ENCODE peak calls at places on chromosomes 5 and 9, in seven cellular contexts. K is heart right ventricle, Y is thyroid gland, G is GM23338, V is colonic mucosa, M is A673, J is mesothelial cell of epicardium. Z is an unnamed sample.

GRCh38 chr9:78543353-78543752 is 246.4 kb downstream of the PSAT1 start:
- DNase-seq in K (no peak), Y (no peak), G (peak), V (no peak), M (no peak), J (no peak), Z (no peak)

GRCh38 chr5:72722792-72723402 is 93.6 kb upstream of the TNPO1 start:
- DNase-seq in K (no peak), Y (no peak), G (no peak), V (no peak), M (no peak), J (no peak), Z (no peak)

GRCh38 chr9:115210699-115211098 is 92.7 kb upstream of the TNC start:
- DNase-seq in K (no peak), Y (no peak), G (no peak), V (no peak), M (no peak), J (no peak), Z (no peak)

GRCh38 chr5:6729400-6730310 is 16.4 kb downstream of the TENT4A start:
- DNase-seq in K (no peak), Y (no peak), G (no peak), V (no peak), M (peak), J (no peak), Z (no peak)

GRCh38 chr9:86350006-86350755 is 4.0 kb downstream of the TUT7 start:
- DNase-seq in K (no peak), Y (no peak), G (no peak), V (no peak), M (no peak), J (no peak), Z (no peak)

GRCh38 chr9:109755040-109755439 is 25.0 kb upstream of the PALM2AKAP2 start:
- DNase-seq in K (no peak), Y (no peak), G (no peak), V (no peak), M (no peak), J (no peak), Z (no peak)

GRCh38 chr9:78158286-78158685 is 77.6 kb upstream of the CEP78 start:
- DNase-seq in K (no peak), Y (no peak), G (no peak), V (no peak), M (no peak), J (no peak), Z (no peak)

GRCh38 chr9:127529671-127530070 is 78.4 kb downstream of the LRSAM1 start:
- DNase-seq in K (no peak), Y (no peak), G (no peak), V (no peak), M (no peak), J (no peak), Z (no peak)

GRCh38 chr9:78123808-78124207 is 92.2 kb upstream of the GNAQ start:
- DNase-seq in K (no peak), Y (no peak), G (no peak), V (no peak), M (no peak), J (no peak), Z (no peak)

GRCh38 chr5:166529200-166529599 is 1762.2 kb upstream of the WWC1 start:
- DNase-seq in K (no peak), Y (no peak), G (no peak), V (no peak), M (no peak), J (no peak), Z (no peak)

GRCh38 chr5:119187776-119188529 is 117.1 kb downstream of the DMXL1 start:
- DNase-seq in K (no peak), Y (no peak), G (no peak), V (no peak), M (no peak), J (no peak), Z (no peak)

GRCh38 chr9:86549920-86550319 is 195.7 kb upstream of the TUT7 start:
- DNase-seq in K (no peak), Y (no peak), G (no peak), V (no peak), M (no peak), J (no peak), Z (no peak)

GRCh38 chr5:15383469-15383868 is 116.5 kb upstream of the FBXL7 start:
- DNase-seq in K (no peak), Y (no peak), G (peak), V (no peak), M (peak), J (no peak), Z (no peak)

GRCh38 chr5:109688647-109688998 is 1.1 kb upstream of the MAN2A1 start:
- DNase-seq in K (peak), Y (no peak), G (peak), V (peak), M (peak), J (no peak), Z (no peak)

GRCh38 chr9:128288273-128289004 is 12.4 kb downstream of the SWI5 start:
- DNase-seq in K (no peak), Y (peak), G (no peak), V (no peak), M (no peak), J (no peak), Z (no peak)

GRCh38 chr5:138448481-138449398 is 9.9 kb downstream of the REEP2 start:
- DNase-seq in K (no peak), Y (peak), G (peak), V (no peak), M (peak), J (no peak), Z (no peak)

GRCh38 chr5:143448518-143448917 is 45.0 kb upstream of the NR3C1 start:
- DNase-seq in K (no peak), Y (no peak), G (no peak), V (no peak), M (no peak), J (no peak), Z (no peak)

GRCh38 chr5:6721442-6721841 is 8.2 kb downstream of the TENT4A start:
- DNase-seq in K (no peak), Y (no peak), G (no peak), V (no peak), M (no peak), J (no peak), Z (no peak)

GRCh38 chr5:68898961-68899471 is 194.8 kb upstream of the SLC30A5 start:
- DNase-seq in K (no peak), Y (no peak), G (peak), V (no peak), M (peak), J (no peak), Z (no peak)

GRCh38 chr9:21465859-21466518 is 16.1 kb downstream of the IFNE start:
- DNase-seq in K (no peak), Y (no peak), G (peak), V (peak), M (peak), J (no peak), Z (peak)
- TF ChIP-seq CTCF in K (peak), Y (peak), G (peak), V (peak), M (peak), J (peak), Z (peak)

DNA sequence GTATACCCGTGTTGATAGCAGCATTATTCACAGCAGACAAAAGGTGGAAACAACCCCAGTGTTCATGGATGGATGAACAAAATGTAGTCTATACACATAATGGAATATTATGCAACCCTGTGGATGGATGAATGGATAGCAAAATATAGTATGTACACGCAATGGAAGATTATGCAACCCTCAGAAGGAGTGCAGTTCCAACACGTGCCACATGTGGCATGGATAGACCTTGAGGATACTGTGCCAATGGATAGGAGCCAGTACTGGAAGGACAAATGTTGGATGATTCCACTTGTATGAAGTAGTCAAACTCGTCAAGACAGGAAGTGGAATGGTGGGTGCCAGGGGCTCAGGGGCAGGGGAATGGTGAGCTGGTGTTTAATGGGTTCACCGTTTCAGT is 44.9 kb downstream of the PLEKHG4B start:
- DNase-seq in K (no peak), Y (no peak), G (no peak), V (no peak), M (peak), J (no peak), Z (no peak)
- TF ChIP-seq CTCF in K (no peak), Y (no peak), G (no peak), V (no peak), M (no peak), J (no peak), Z (no peak)

GRCh38 chr9:112361602-112362001 is 18.3 kb upstream of the HSDL2 start:
- DNase-seq in K (no peak), Y (no peak), G (peak), V (no peak), M (peak), J (no peak), Z (peak)
- TF ChIP-seq CTCF in K (peak), Y (peak), G (peak), V (peak), M (peak), J (peak), Z (peak)

GRCh38 chr9:134602547-134603362 is 38.8 kb upstream of the COL5A1 start:
- DNase-seq in K (peak), Y (peak), G (no peak), V (peak), M (no peak), J (peak), Z (no peak)
- TF ChIP-seq CTCF in K (no peak), Y (no peak), G (no peak), V (no peak), M (no peak), J (no peak), Z (no peak)

GRCh38 chr9:124292696-124293593 is 35.2 kb downstream of the NEK6 start:
- DNase-seq in K (no peak), Y (no peak), G (no peak), V (no peak), M (no peak), J (no peak), Z (no peak)

GRCh38 chr9:124290743-124291554 is 33.2 kb downstream of the NEK6 start:
- DNase-seq in K (no peak), Y (no peak), G (no peak), V (no peak), M (peak), J (no peak), Z (no peak)

GRCh38 chr9:124290053-124290581 is 32.4 kb downstream of the NEK6 start:
- DNase-seq in K (no peak), Y (no peak), G (no peak), V (no peak), M (no peak), J (no peak), Z (no peak)

GRCh38 chr9:124293712-124294504 is 36.2 kb downstream of the NEK6 start:
- DNase-seq in K (no peak), Y (no peak), G (no peak), V (no peak), M (peak), J (no peak), Z (no peak)

DNA sequence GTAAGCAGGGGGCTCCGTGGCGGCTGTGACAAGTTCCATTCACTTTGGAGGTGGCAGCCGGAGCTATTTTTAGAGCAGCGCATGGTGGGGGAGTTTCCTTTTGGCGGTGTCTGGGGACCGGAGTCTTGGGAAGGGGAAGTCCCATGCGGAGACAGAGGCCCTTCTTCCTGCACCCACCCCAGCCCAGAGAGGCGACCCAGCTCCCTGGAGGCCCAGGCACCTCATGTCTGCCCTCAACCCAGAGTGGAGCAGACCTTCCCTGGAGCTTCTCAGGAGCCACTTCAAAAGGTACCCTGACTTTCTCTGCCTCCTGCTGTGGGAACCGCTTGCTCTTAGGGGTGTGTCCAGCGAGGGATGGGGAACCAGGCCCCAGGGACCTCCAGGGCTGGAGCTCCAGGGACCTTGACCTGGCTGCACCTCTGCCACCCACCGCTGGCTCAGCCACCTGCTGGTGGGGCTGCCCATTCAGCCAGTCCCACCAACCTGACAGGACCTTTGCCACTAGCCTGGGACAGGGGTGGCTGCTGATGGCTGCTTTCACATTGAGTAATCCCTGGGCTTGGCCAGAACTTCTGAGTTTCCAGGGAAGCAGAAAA is 34.1 kb downstream of the NEK6 start:
- DNase-seq in K (peak), Y (no peak), G (no peak), V (no peak), M (peak), J (no peak), Z (no peak)
- TF ChIP-seq CTCF in K (no peak), Y (no peak), G (peak), V (no peak), M (no peak), J (no peak), Z (no peak)

DNA sequence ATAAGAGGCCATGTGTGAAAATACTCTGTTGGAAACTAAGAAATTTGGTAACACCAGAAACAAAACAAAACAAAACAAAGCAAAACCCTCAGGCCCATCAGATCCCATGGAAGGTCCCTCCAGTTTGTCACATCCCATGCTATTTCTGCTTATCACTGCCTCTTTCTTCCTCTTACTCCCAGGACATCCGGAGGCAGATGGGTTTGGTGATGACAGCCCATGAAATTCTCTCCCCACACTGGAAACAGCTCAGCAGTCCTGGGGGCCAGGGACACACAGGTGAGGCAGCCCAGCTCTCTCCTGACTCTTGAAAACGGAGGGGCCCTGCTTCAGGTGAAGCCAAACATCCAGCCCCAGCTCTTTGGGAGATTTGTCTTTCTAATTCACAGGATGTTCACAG is 63.2 kb downstream of the NRG2 start:
- DNase-seq in K (no peak), Y (no peak), G (no peak), V (no peak), M (no peak), J (no peak), Z (no peak)
- TF ChIP-seq CTCF in K (no peak), Y (no peak), G (no peak), V (no peak), M (no peak), J (no peak), Z (no peak)

Z was measured in neural crest cell.